ENCODE peak calls at places on chromosomes 16 and 17, in nine cellular contexts. V, W, L, G, J, S, N, Y and C are unnamed samples.

GRCh38 chr17:29615048-29615385 is 7.7 kb downstream of the CORO6 start:
- DNase-seq in W (peak; percentile 52), Y (peak; percentile 43), V (no peak), J (no peak), S (peak; percentile 69), L (peak; percentile 29), N (no peak), G (no peak), C (peak; percentile 52)

GRCh38 chr16:30998852-30999761 is 11.3 kb downstream of the STX1B start:
- DNase-seq in Y (no peak), J (no peak), N (no peak), L (no peak), W (no peak), V (no peak), G (no peak), S (no peak), C (peak; percentile 41)

GRCh38 chr16:71348262-71349085 is 10.0 kb upstream of the CALB2 start:
- DNase-seq in N (no peak), L (no peak), S (no peak), J (no peak), Y (no peak), G (no peak), W (no peak), V (no peak), C (no peak)

GRCh38 chr16:69799601-69800000 is 37.5 kb downstream of the WWP2 start:
- DNase-seq in L (no peak), N (no peak), S (no peak), J (no peak), G (no peak), W (no peak), Y (no peak), V (no peak), C (no peak)

GRCh38 chr16:21611178-21611545 is 11.8 kb downstream of the METTL9 start:
- DNase-seq in S (no peak), N (no peak), W (no peak), J (no peak), V (no peak), Y (no peak), G (no peak), L (peak; percentile 77), C (no peak)

GRCh38 chr17:40168262-40168832 is 8.9 kb upstream of the RAPGEFL1 start:
- DNase-seq in Y (no peak), G (peak; percentile 34), N (no peak), V (peak; percentile 64), J (no peak), S (no peak), L (peak; percentile 83), W (no peak), C (no peak)

GRCh38 chr16:72468582-72468981 is 296.6 kb upstream of the PMFBP1 start:
- DNase-seq in S (no peak), G (no peak), W (no peak), J (no peak), V (no peak), Y (no peak), N (no peak), L (peak; percentile 16), C (no peak)

GRCh38 chr16:48099455-48099854 is 56.3 kb downstream of the ABCC12 start:
- DNase-seq in L (peak; percentile 74), S (no peak), N (no peak), V (no peak), Y (no peak), G (no peak), W (no peak), J (peak; percentile 35), C (peak; percentile 46)

GRCh38 chr17:32302037-32302436 is 36.4 kb downstream of the RHBDL3 start:
- DNase-seq in G (no peak), N (no peak), Y (no peak), W (no peak), V (no peak), S (no peak), J (no peak), L (no peak), C (no peak)

GRCh38 chr16:88700636-88701482 is 5.3 kb downstream of the RNF166 start:
- DNase-seq in L (peak; percentile 89), N (no peak), J (peak; percentile 91), G (peak; percentile 91), Y (peak; percentile 85), W (peak; percentile 94), V (no peak), S (peak; percentile 95), C (peak; percentile 93)

GRCh38 chr16:64051826-64052225 is 1070.0 kb downstream of the CDH11 start:
- DNase-seq in V (peak; percentile 19), G (no peak), Y (no peak), W (no peak), S (no peak), N (peak; percentile 32), L (peak; percentile 34), J (no peak), C (no peak)

GRCh38 chr17:75821552-75821951 is 22.7 kb downstream of the UNC13D start:
- DNase-seq in N (no peak), J (no peak), W (no peak), V (no peak), S (no peak), L (no peak), Y (no peak), G (no peak), C (no peak)

GRCh38 chr17:21282231-21282630 is 2.3 kb upstream of the MAP2K3 start:
- DNase-seq in N (no peak), V (peak; percentile 75), G (no peak), L (peak; percentile 99), J (no peak), W (no peak), Y (peak; percentile 74), S (no peak), C (no peak)